ENCODE peak calls at places on chromosomes 2 and 18, in nine cellular contexts. H is right cardiac atrium; M is natural killer cell; E is heart right ventricle; O is left lung; W is SK-N-SH treated with all-trans-retinoic acid at 6 μM for 48 hours; J is Right ventricle myocardium inferior; Y is esophagus mucosa; A is central memory CD8-positive, alpha-beta T cell. S is an unnamed sample.

GRCh38 chr2:101827246-101827645 is 129.7 kb downstream of the MAP4K4 start:
- ATAC-seq in H (no peak), M (no peak), E (peak), O (peak), W (peak), J (no peak), Y (no peak), A (no peak), S (no peak)

GRCh38 chr2:46471705-46472104 is 7.7 kb upstream of the TMEM247 start:
- ATAC-seq in H (no peak), M (no peak), E (no peak), O (no peak), W (no peak), J (no peak), Y (no peak), A (no peak), S (no peak)

GRCh38 chr2:71609958-71610357 is 156.6 kb downstream of the DYSF start:
- ATAC-seq in H (no peak), M (no peak), E (peak), O (peak), W (peak), J (no peak), Y (peak), A (no peak), S (no peak)

GRCh38 chr2:196148736-196149135 is 22.6 kb downstream of the STK17B start:
- ATAC-seq in H (no peak), M (no peak), E (no peak), O (no peak), W (no peak), J (no peak), Y (no peak), A (no peak), S (peak)

GRCh38 chr18:77201508-77201907 is 48.1 kb upstream of the GALR1 start:
- ATAC-seq in H (no peak), M (no peak), E (no peak), O (no peak), W (no peak), J (no peak), Y (no peak), A (no peak), S (no peak)

GRCh38 chr2:27363933-27364332 is 6.2 kb downstream of the EIF2B4 start:
- ATAC-seq in H (no peak), M (no peak), E (no peak), O (no peak), W (no peak), J (no peak), Y (no peak), A (no peak), S (peak)

GRCh38 chr2:12701786-12702660 is 14.7 kb upstream of the TRIB2 start:
- ATAC-seq in H (no peak), M (no peak), E (peak), O (peak), W (peak), J (peak), Y (peak), A (no peak), S (peak)

GRCh38 chr2:72803626-72804320 is 22.1 kb downstream of the EXOC6B start:
- ATAC-seq in H (no peak), M (no peak), E (no peak), O (no peak), W (no peak), J (peak), Y (no peak), A (no peak), S (no peak)

GRCh38 chr2:70854416-70854815 is 18.8 kb upstream of the CD207 start:
- ATAC-seq in H (no peak), M (no peak), E (no peak), O (no peak), W (no peak), J (no peak), Y (no peak), A (no peak), S (no peak)

GRCh38 chr2:46367286-46367685 is 70.1 kb downstream of the EPAS1 start:
- ATAC-seq in H (peak), M (no peak), E (no peak), O (no peak), W (no peak), J (no peak), Y (no peak), A (no peak), S (no peak)

GRCh38 chr18:34521040-34521439 is 189.1 kb upstream of the DTNA start:
- ATAC-seq in H (no peak), M (no peak), E (no peak), O (no peak), W (no peak), J (no peak), Y (no peak), A (no peak), S (no peak)

GRCh38 chr2:86352137-86352931 is 14.9 kb upstream of the REEP1 start:
- ATAC-seq in H (no peak), M (no peak), E (no peak), O (no peak), W (no peak), J (no peak), Y (no peak), A (no peak), S (no peak)

GRCh38 chr2:216554286-216554685 is 55.6 kb downstream of the RPL37A start:
- ATAC-seq in H (no peak), M (peak), E (no peak), O (no peak), W (no peak), J (no peak), Y (no peak), A (peak), S (no peak)

GRCh38 chr2:18178736-18179349 is 300.4 kb downstream of the KCNS3 start:
- ATAC-seq in H (peak), M (no peak), E (no peak), O (peak), W (peak), J (peak), Y (peak), A (no peak), S (no peak)

GRCh38 chr2:147865560-147865959 is 20.7 kb downstream of the ACVR2A start:
- ATAC-seq in H (no peak), M (no peak), E (no peak), O (no peak), W (no peak), J (no peak), Y (no peak), A (no peak), S (peak)

GRCh38 chr2:100422320-100422719 is 4.9 kb upstream of the CHST10 start:
- ATAC-seq in H (peak), M (no peak), E (no peak), O (peak), W (peak), J (peak), Y (peak), A (no peak), S (no peak)

S was measured in activated T-helper 17 cell treated with anti-CD3 and anti-CD28 coated beads, Interleukin-2, amount 50 U/mL, for 72 hours.